ENCODE peak calls at places on chromosome 17, in five cellular contexts. One of them, this sample, is unnamed.

GRCh38 chr17:19390951-19391350 is 4.0 kb upstream of the MFAP4 start:
- DNase-seq in tibial nerve: no peak
- DNase-seq in K562: no peak
- DNase-seq in endothelial cell of umbilical vein: no peak
- DNase-seq in IMR-90: no peak
- DNase-seq in this sample: no peak

GRCh38 chr17:58391302-58391984 is 25.9 kb downstream of the RNF43 start:
- DNase-seq in tibial nerve: no peak
- DNase-seq in endothelial cell of umbilical vein: peak; percentile 82
- DNase-seq in K562: peak; percentile 44
- DNase-seq in IMR-90: no peak
- DNase-seq in this sample: no peak

GRCh38 chr17:1627987-1628855 is at the start of gene SLC43A2:
- DNase-seq in IMR-90: peak; percentile 70
- DNase-seq in endothelial cell of umbilical vein: peak; percentile 83
- DNase-seq in tibial nerve: peak; percentile 69
- DNase-seq in K562: peak; percentile 87
- DNase-seq in this sample: peak; percentile 76

GRCh38 chr17:32813021-32813420 is 63.9 kb downstream of the MYO1D start:
- DNase-seq in endothelial cell of umbilical vein: no peak
- DNase-seq in IMR-90: no peak
- DNase-seq in K562: no peak
- DNase-seq in tibial nerve: no peak
- DNase-seq in this sample: no peak

GRCh38 chr17:64622931-64623654 is 39.0 kb downstream of the SMURF2 start:
- DNase-seq in tibial nerve: no peak
- DNase-seq in IMR-90: peak; percentile 91
- DNase-seq in endothelial cell of umbilical vein: peak; percentile 97
- DNase-seq in K562: no peak
- DNase-seq in this sample: no peak

GRCh38 chr17:17783121-17783824 is 53.5 kb downstream of the SREBF1 start:
- DNase-seq in K562: peak; percentile 74
- DNase-seq in IMR-90: no peak
- DNase-seq in tibial nerve: no peak
- DNase-seq in endothelial cell of umbilical vein: peak; percentile 32
- DNase-seq in this sample: peak; percentile 74

GRCh38 chr17:45908460-45908859 is 14.1 kb downstream of the MAPT start:
- DNase-seq in K562: no peak
- DNase-seq in tibial nerve: no peak
- DNase-seq in IMR-90: no peak
- DNase-seq in endothelial cell of umbilical vein: no peak
- DNase-seq in this sample: no peak

GRCh38 chr17:71098071-71098470 is 928.7 kb downstream of the KCNJ2 start:
- DNase-seq in K562: no peak
- DNase-seq in endothelial cell of umbilical vein: no peak
- DNase-seq in tibial nerve: no peak
- DNase-seq in IMR-90: no peak
- DNase-seq in this sample: no peak

GRCh38 chr17:78117027-78117981 is 11.3 kb downstream of the TMC6 start:
- DNase-seq in K562: no peak
- DNase-seq in endothelial cell of umbilical vein: no peak
- DNase-seq in IMR-90: no peak
- DNase-seq in tibial nerve: no peak
- DNase-seq in this sample: no peak

GRCh38 chr17:18235743-18236256 is 10.4 kb downstream of the LLGL1 start:
- DNase-seq in IMR-90: peak; percentile 67
- DNase-seq in tibial nerve: no peak
- DNase-seq in K562: no peak
- DNase-seq in endothelial cell of umbilical vein: peak; percentile 72
- DNase-seq in this sample: no peak

GRCh38 chr17:12047977-12048376 is 27.3 kb downstream of the MAP2K4 start:
- DNase-seq in IMR-90: no peak
- DNase-seq in endothelial cell of umbilical vein: peak; percentile 35
- DNase-seq in tibial nerve: no peak
- DNase-seq in K562: peak; percentile 16
- DNase-seq in this sample: no peak

GRCh38 chr17:28244446-28244845 is 74.6 kb upstream of the TMEM97 start:
- DNase-seq in endothelial cell of umbilical vein: no peak
- DNase-seq in IMR-90: no peak
- DNase-seq in K562: no peak
- DNase-seq in tibial nerve: no peak
- DNase-seq in this sample: no peak

GRCh38 chr17:19372439-19372838 is 5.9 kb upstream of the MAPK7 start:
- DNase-seq in tibial nerve: no peak
- DNase-seq in K562: no peak
- DNase-seq in IMR-90: no peak
- DNase-seq in endothelial cell of umbilical vein: no peak
- DNase-seq in this sample: no peak

GRCh38 chr17:61412860-61413653 is 13.4 kb downstream of the TBX2 start:
- DNase-seq in tibial nerve: no peak
- DNase-seq in K562: no peak
- DNase-seq in endothelial cell of umbilical vein: no peak
- DNase-seq in IMR-90: no peak
- DNase-seq in this sample: no peak

GRCh38 chr17:41499714-41500113 is 5.7 kb downstream of the KRT13 start:
- DNase-seq in K562: no peak
- DNase-seq in tibial nerve: no peak
- DNase-seq in endothelial cell of umbilical vein: no peak
- DNase-seq in IMR-90: no peak
- DNase-seq in this sample: no peak

GRCh38 chr17:41500131-41500911 is 5.1 kb downstream of the KRT13 start:
- DNase-seq in IMR-90: peak; percentile 76
- DNase-seq in tibial nerve: no peak
- DNase-seq in K562: peak; percentile 84
- DNase-seq in endothelial cell of umbilical vein: peak; percentile 47
- DNase-seq in this sample: no peak

GRCh38 chr17:41494524-41494923 is 4.8 kb upstream of the KRT36 start:
- DNase-seq in IMR-90: peak; percentile 39
- DNase-seq in K562: no peak
- DNase-seq in tibial nerve: no peak
- DNase-seq in endothelial cell of umbilical vein: peak; percentile 12
- DNase-seq in this sample: no peak

GRCh38 chr17:41498276-41498675 is 7.1 kb downstream of the KRT13 start:
- DNase-seq in tibial nerve: no peak
- DNase-seq in endothelial cell of umbilical vein: no peak
- DNase-seq in IMR-90: no peak
- DNase-seq in K562: no peak
- DNase-seq in this sample: no peak

GRCh38 chr17:41496803-41497484 is 7.2 kb upstream of the KRT36 start:
- DNase-seq in IMR-90: peak; percentile 83
- DNase-seq in K562: peak; percentile 91
- DNase-seq in tibial nerve: no peak
- DNase-seq in endothelial cell of umbilical vein: peak; percentile 83
- DNase-seq in this sample: peak; percentile 48
- TF ChIP-seq POLR2A in IMR-90: no peak
- TF ChIP-seq POLR2A in K562: no peak
- TF ChIP-seq POLR2A in tibial nerve: no peak
- TF ChIP-seq POLR2A in endothelial cell of umbilical vein: no peak
- TF ChIP-seq POLR2A in this sample: no peak

GRCh38 chr17:79370594-79370993 is 240.3 kb downstream of the RBFOX3 start:
- DNase-seq in tibial nerve: no peak
- DNase-seq in IMR-90: no peak
- DNase-seq in K562: no peak
- DNase-seq in endothelial cell of umbilical vein: no peak
- DNase-seq in this sample: no peak
- H3K4me1 ChIP-seq in tibial nerve: no peaks in the 10 kb centered on the region
- H3K4me1 ChIP-seq in IMR-90: no peaks in the 10 kb centered on the region
- H3K4me1 ChIP-seq in K562: no peaks in the 10 kb centered on the region
- H3K4me1 ChIP-seq in endothelial cell of umbilical vein: no peaks in the 10 kb centered on the region
- H3K4me1 ChIP-seq in this sample: no peaks in the 10 kb centered on the region

GRCh38 chr17:75845933-75846700 is 1.9 kb upstream of the UNC13D start:
- DNase-seq in tibial nerve: no peak
- DNase-seq in endothelial cell of umbilical vein: peak; percentile 45
- DNase-seq in K562: no peak
- DNase-seq in IMR-90: no peak
- DNase-seq in this sample: no peak

GRCh38 chr17:75849304-75849695 is 5.1 kb upstream of the UNC13D start:
- DNase-seq in IMR-90: no peak
- DNase-seq in endothelial cell of umbilical vein: no peak
- DNase-seq in K562: peak; percentile 68
- DNase-seq in tibial nerve: no peak
- DNase-seq in this sample: no peak

GRCh38 chr17:75846701-75847594 is 2.7 kb upstream of the UNC13D start:
- DNase-seq in tibial nerve: no peak
- DNase-seq in endothelial cell of umbilical vein: no peak
- DNase-seq in IMR-90: no peak
- DNase-seq in K562: no peak
- DNase-seq in this sample: no peak

GRCh38 chr17:75848523-75849303 is 4.5 kb upstream of the UNC13D start:
- DNase-seq in tibial nerve: peak; percentile 67
- DNase-seq in K562: no peak
- DNase-seq in endothelial cell of umbilical vein: peak; percentile 51
- DNase-seq in IMR-90: peak; percentile 32
- DNase-seq in this sample: peak; percentile 62

GRCh38 chr17:75847595-75848522 is 3.7 kb upstream of the UNC13D start:
- DNase-seq in tibial nerve: no peak
- DNase-seq in endothelial cell of umbilical vein: no peak
- DNase-seq in IMR-90: no peak
- DNase-seq in K562: no peak
- DNase-seq in this sample: no peak
- H3K36me3 ChIP-seq in tibial nerve: no peaks in the 10 kb centered on the region
- H3K36me3 ChIP-seq in endothelial cell of umbilical vein: peaks cover 37% of the 10 kb centered on the region
- H3K36me3 ChIP-seq in IMR-90: peaks cover 52% of the 10 kb centered on the region
- H3K36me3 ChIP-seq in K562: peaks cover 57% of the 10 kb centered on the region
- H3K36me3 ChIP-seq in this sample: peaks cover 61% of the 10 kb centered on the region

GRCh38 chr17:44379887-44380286 is 9.6 kb downstream of the ITGA2B start:
- DNase-seq in IMR-90: no peak
- DNase-seq in endothelial cell of umbilical vein: no peak
- DNase-seq in tibial nerve: no peak
- DNase-seq in K562: no peak
- DNase-seq in this sample: no peak

GRCh38 chr17:44381810-44382209 is 7.6 kb downstream of the ITGA2B start:
- DNase-seq in K562: no peak
- DNase-seq in tibial nerve: no peak
- DNase-seq in IMR-90: no peak
- DNase-seq in endothelial cell of umbilical vein: no peak
- DNase-seq in this sample: no peak

GRCh38 chr17:44378171-44378705 is 11.2 kb downstream of the ITGA2B start:
- DNase-seq in endothelial cell of umbilical vein: no peak
- DNase-seq in IMR-90: no peak
- DNase-seq in K562: no peak
- DNase-seq in tibial nerve: no peak
- DNase-seq in this sample: no peak

GRCh38 chr17:44382917-44383316 is 6.5 kb downstream of the ITGA2B start:
- DNase-seq in tibial nerve: no peak
- DNase-seq in K562: no peak
- DNase-seq in endothelial cell of umbilical vein: no peak
- DNase-seq in IMR-90: no peak
- DNase-seq in this sample: no peak

DNA sequence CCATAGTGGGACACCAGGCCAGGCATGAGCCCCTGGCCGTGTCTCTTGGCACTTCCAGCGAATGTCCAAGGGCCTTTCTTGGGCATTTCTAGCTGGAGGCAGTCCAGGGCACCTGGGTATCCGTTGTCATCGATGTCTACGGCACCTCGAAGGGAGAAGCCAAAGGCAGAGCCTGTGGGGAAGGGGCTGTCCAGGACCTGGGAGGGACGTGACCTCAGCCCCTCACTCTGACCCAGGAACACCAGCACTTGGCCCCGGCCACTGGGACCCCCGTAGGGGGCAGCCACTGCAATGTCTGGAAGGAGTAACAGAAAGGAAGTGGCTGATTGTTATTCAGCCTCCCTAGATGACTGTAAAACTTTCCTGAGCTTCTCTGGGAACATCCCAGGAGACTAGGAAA is 8.7 kb downstream of the ITGA2B start:
- DNase-seq in K562: no peak
- DNase-seq in IMR-90: no peak
- DNase-seq in endothelial cell of umbilical vein: no peak
- DNase-seq in tibial nerve: no peak
- DNase-seq in this sample: no peak
- TF ChIP-seq POLR2A in K562: no peak
- TF ChIP-seq POLR2A in IMR-90: no peak
- TF ChIP-seq POLR2A in endothelial cell of umbilical vein: no peak
- TF ChIP-seq POLR2A in tibial nerve: no peak
- TF ChIP-seq POLR2A in this sample: no peak

This sample was measured in gastrocnemius medialis.